ENCODE peak calls at places on chromosome 19, in six cellular contexts. One of them, this sample, is unnamed.

GRCh38 chr19:43739836-43740235 is 14.9 kb downstream of the SMG9 start:
- DNase-seq in AG10803: no peak
- DNase-seq in astrocyte of the cerebellum: no peak
- DNase-seq in neural crest cell: no peak
- DNase-seq in fibroblast of villous mesenchyme: no peak
- DNase-seq in brain microvascular endothelial cell: no peak
- DNase-seq in this sample: peak; percentile 70

GRCh38 chr19:32018014-32018413 is 327.4 kb upstream of the ZNF507 start:
- DNase-seq in brain microvascular endothelial cell: no peak
- DNase-seq in neural crest cell: no peak
- DNase-seq in astrocyte of the cerebellum: peak; percentile 57
- DNase-seq in fibroblast of villous mesenchyme: peak; percentile 2
- DNase-seq in AG10803: peak; percentile 60
- DNase-seq in this sample: no peak

GRCh38 chr19:8239528-8240273 is 30.5 kb downstream of the CERS4 start:
- DNase-seq in astrocyte of the cerebellum: no peak
- DNase-seq in fibroblast of villous mesenchyme: no peak
- DNase-seq in brain microvascular endothelial cell: no peak
- DNase-seq in AG10803: no peak
- DNase-seq in neural crest cell: no peak
- DNase-seq in this sample: no peak

GRCh38 chr19:8265872-8266271 is 42.3 kb downstream of the CD320 start:
- DNase-seq in neural crest cell: no peak
- DNase-seq in brain microvascular endothelial cell: no peak
- DNase-seq in fibroblast of villous mesenchyme: no peak
- DNase-seq in astrocyte of the cerebellum: no peak
- DNase-seq in AG10803: no peak
- DNase-seq in this sample: no peak

GRCh38 chr19:958967-959685 is 25.0 kb upstream of the WDR18 start:
- DNase-seq in neural crest cell: no peak
- DNase-seq in brain microvascular endothelial cell: peak; percentile 31
- DNase-seq in astrocyte of the cerebellum: no peak
- DNase-seq in AG10803: no peak
- DNase-seq in fibroblast of villous mesenchyme: peak; percentile 86
- DNase-seq in this sample: no peak

GRCh38 chr19:38142176-38143035 is 81.6 kb downstream of the DPF1 start:
- DNase-seq in AG10803: peak; percentile 41
- DNase-seq in neural crest cell: peak; percentile 63
- DNase-seq in fibroblast of villous mesenchyme: peak; percentile 63
- DNase-seq in astrocyte of the cerebellum: no peak
- DNase-seq in brain microvascular endothelial cell: peak; percentile 60
- DNase-seq in this sample: peak; percentile 58

GRCh38 chr19:41206926-41207750 is 11.9 kb upstream of the AXL start:
- DNase-seq in brain microvascular endothelial cell: no peak
- DNase-seq in fibroblast of villous mesenchyme: peak; percentile 51
- DNase-seq in neural crest cell: no peak
- DNase-seq in astrocyte of the cerebellum: no peak
- DNase-seq in AG10803: peak; percentile 63
- DNase-seq in this sample: no peak

GRCh38 chr19:55391191-55391670 is 5.5 kb downstream of the RPL28 start:
- DNase-seq in AG10803: no peak
- DNase-seq in brain microvascular endothelial cell: no peak
- DNase-seq in fibroblast of villous mesenchyme: no peak
- DNase-seq in neural crest cell: no peak
- DNase-seq in astrocyte of the cerebellum: no peak
- DNase-seq in this sample: no peak

GRCh38 chr19:36257512-36257876 is 42.6 kb downstream of the ZNF146 start:
- DNase-seq in brain microvascular endothelial cell: no peak
- DNase-seq in fibroblast of villous mesenchyme: no peak
- DNase-seq in AG10803: no peak
- DNase-seq in neural crest cell: peak; percentile 71
- DNase-seq in astrocyte of the cerebellum: no peak
- DNase-seq in this sample: no peak

GRCh38 chr19:17435218-17435617 is 13.2 kb downstream of the TMEM221 start:
- DNase-seq in astrocyte of the cerebellum: no peak
- DNase-seq in AG10803: no peak
- DNase-seq in neural crest cell: no peak
- DNase-seq in fibroblast of villous mesenchyme: no peak
- DNase-seq in brain microvascular endothelial cell: no peak
- DNase-seq in this sample: no peak

GRCh38 chr19:16880884-16881554 is 7.8 kb upstream of the F2RL3 start:
- DNase-seq in neural crest cell: no peak
- DNase-seq in AG10803: no peak
- DNase-seq in fibroblast of villous mesenchyme: no peak
- DNase-seq in brain microvascular endothelial cell: no peak
- DNase-seq in astrocyte of the cerebellum: no peak
- DNase-seq in this sample: no peak

GRCh38 chr19:42350417-42350816 is 25.0 kb downstream of the MEGF8 start:
- DNase-seq in brain microvascular endothelial cell: no peak
- DNase-seq in AG10803: no peak
- DNase-seq in neural crest cell: no peak
- DNase-seq in astrocyte of the cerebellum: no peak
- DNase-seq in fibroblast of villous mesenchyme: no peak
- DNase-seq in this sample: no peak

DNA sequence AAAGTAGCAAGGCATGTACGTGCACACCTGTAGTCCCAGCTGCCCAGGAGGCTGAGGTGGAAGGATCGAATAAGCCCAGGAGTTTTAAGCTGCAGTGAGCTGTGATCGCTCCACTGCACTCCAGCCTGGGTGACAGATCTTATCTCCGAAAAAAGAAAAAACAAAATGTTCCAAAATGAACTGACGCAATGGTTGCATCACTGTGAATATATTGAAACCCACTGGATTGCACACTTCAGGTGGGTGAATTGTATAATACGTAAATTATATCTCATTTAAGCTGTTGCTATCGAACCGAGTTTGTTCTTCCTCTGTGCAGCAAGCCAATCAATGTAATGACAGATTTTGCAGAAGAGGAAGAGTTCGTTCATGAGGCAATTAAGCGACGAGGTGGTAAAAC is 1.6 kb upstream of the CASP14 start:
- DNase-seq in AG10803: no peak
- DNase-seq in astrocyte of the cerebellum: no peak
- DNase-seq in neural crest cell: no peak
- DNase-seq in fibroblast of villous mesenchyme: no peak
- DNase-seq in brain microvascular endothelial cell: no peak
- DNase-seq in this sample: no peak
- TF ChIP-seq CTCF in AG10803: no peak
- TF ChIP-seq CTCF in astrocyte of the cerebellum: no peak
- TF ChIP-seq CTCF in neural crest cell: no peak
- TF ChIP-seq CTCF in fibroblast of villous mesenchyme: no peak
- TF ChIP-seq CTCF in brain microvascular endothelial cell: no peak
- TF ChIP-seq CTCF in this sample: no peak

GRCh38 chr19:4557186-4557970 is 2.1 kb downstream of the SEMA6B start:
- DNase-seq in astrocyte of the cerebellum: no peak
- DNase-seq in AG10803: no peak
- DNase-seq in neural crest cell: no peak
- DNase-seq in fibroblast of villous mesenchyme: no peak
- DNase-seq in brain microvascular endothelial cell: no peak
- DNase-seq in this sample: peak; percentile 54
- TF ChIP-seq CTCF in astrocyte of the cerebellum: peak; percentile 18
- TF ChIP-seq CTCF in AG10803: no peak
- TF ChIP-seq CTCF in neural crest cell: peak; percentile 39
- TF ChIP-seq CTCF in fibroblast of villous mesenchyme: peak; percentile 42
- TF ChIP-seq CTCF in brain microvascular endothelial cell: peak; percentile 47
- TF ChIP-seq CTCF in this sample: no peak

DNA sequence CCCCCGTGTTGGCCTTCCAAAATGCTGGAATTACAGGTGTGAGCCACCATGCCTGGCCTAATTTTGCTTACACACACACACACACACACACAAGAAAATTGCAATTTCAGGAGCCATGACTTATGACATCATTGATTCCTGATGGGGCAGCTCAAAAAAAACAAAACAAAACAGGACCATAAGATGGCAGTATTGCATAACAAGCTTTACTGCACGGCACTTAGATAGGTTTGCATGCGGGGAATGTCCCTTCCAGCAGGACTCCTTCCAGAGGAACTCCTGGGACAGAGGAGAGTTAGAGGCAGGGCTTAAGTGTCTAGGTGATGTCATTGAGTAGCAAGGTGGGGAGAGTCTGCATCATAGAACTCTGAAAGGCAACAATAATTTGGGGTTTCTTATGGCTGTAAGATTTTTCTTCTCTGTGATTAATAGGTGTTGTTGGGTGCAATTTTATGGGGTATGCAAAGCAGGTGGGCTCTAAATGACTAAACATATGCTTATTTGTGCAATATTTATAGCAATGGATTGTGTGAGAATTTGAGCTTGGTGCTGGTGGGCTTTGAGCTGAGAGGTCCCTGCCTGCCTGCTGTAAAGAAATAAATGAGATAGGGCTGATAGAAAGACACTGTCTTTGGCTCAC is 9.0 kb upstream of the ACSBG2 start:
- DNase-seq in AG10803: peak; percentile 67
- DNase-seq in astrocyte of the cerebellum: peak; percentile 35
- DNase-seq in fibroblast of villous mesenchyme: peak; percentile 68
- DNase-seq in brain microvascular endothelial cell: peak; percentile 41
- DNase-seq in neural crest cell: no peak
- DNase-seq in this sample: peak; percentile 32
- TF ChIP-seq CTCF in AG10803: peak; percentile 48
- TF ChIP-seq CTCF in astrocyte of the cerebellum: peak; percentile 41
- TF ChIP-seq CTCF in fibroblast of villous mesenchyme: peak; percentile 52
- TF ChIP-seq CTCF in brain microvascular endothelial cell: peak; percentile 49
- TF ChIP-seq CTCF in neural crest cell: peak; percentile 52
- TF ChIP-seq CTCF in this sample: no peak

DNA sequence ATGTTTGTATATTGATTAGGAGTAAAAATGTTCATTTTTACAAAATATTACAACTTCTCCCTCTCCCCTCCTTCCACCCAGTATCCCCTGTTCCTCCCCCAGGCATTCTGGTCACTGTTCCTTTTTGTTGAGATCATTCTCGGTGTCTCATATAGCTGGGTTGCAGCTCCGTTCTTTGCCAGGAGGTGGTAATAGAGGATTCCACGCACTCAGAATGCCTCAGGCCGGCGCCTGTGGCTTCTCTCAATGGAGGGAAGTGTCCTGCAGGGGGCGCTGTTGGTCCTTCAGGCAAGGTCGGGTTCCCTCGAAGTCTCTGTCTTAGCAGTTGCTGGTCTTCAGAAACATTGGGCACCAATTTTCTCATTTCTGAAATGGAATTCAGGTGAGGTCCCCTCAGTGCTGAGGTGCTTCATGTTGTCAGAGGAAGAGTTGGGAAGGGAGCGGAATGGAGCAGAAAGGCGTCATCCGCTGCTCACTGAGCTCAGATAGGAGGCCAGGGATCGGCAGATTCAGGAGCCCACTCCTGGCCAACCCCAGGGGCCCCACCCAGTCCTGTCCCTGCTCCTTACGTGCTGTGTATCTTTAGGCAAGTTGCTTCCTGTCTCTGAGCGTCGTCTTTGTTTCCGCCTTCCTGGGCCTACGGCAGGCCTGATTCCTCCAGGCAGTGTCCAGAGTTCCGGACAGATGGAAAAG is 10.3 kb upstream of the GARIN5A start:
- DNase-seq in astrocyte of the cerebellum: no peak
- DNase-seq in AG10803: peak; percentile 11
- DNase-seq in neural crest cell: peak; percentile 67
- DNase-seq in brain microvascular endothelial cell: peak; percentile 59
- DNase-seq in fibroblast of villous mesenchyme: peak; percentile 16
- DNase-seq in this sample: peak; percentile 52
- TF ChIP-seq CTCF in astrocyte of the cerebellum: peak; percentile 50
- TF ChIP-seq CTCF in AG10803: peak; percentile 42
- TF ChIP-seq CTCF in neural crest cell: peak; percentile 70
- TF ChIP-seq CTCF in brain microvascular endothelial cell: peak; percentile 71
- TF ChIP-seq CTCF in fibroblast of villous mesenchyme: peak; percentile 36
- TF ChIP-seq CTCF in this sample: peak; percentile 79

DNA sequence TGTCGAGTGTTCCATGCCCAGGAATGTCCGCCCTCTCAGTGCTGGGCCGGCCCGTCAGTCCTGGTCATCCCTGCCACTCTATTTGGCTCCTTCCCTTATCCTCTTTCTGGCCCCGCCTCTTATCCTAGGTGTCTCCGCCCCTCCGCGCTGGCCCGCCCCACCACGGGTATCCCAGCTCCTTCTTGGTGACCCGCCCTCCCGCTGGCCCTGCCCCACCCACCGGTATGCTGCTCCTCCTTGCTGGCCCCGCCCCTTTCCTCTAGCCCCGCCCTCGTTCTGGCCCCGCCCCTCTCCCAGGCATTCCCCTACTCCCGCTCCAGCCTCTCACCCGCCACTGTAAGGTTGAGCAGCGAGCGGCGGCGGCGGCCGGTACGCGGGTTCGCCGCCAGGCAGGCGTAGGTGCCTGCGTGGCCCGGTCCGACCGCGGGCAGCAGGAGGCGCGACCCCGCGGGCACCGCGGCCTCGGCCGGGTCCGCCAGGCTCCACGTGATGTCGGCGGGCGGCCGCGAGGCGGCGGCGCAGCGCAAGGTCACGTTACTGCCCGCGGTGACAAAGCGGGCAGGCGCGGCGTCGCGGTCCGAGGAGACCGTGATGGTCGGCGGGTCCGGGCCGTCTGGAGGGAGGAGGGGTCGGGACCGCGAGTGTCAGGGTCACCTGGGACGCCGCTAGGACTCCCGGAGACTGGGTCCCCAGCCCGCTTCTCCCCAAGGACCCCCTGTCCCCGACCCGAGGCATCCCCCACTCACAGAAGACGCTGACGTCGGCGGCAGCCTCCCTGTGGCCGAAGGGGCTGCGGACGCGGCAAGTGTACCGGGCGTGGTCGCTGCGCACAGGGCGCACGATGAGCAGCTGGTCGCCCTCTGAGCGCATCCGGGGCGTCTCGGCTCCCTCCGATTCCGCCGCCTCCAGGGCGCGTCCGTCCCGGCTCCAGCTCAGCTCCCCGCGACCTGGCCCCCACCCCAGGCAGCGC is 2.0 kb downstream of the VSIG10L start:
- DNase-seq in fibroblast of villous mesenchyme: peak; percentile 98
- DNase-seq in astrocyte of the cerebellum: peak; percentile 76
- DNase-seq in brain microvascular endothelial cell: peak; percentile 99
- DNase-seq in AG10803: peak; percentile 97
- DNase-seq in neural crest cell: peak; percentile 91
- DNase-seq in this sample: peak; percentile 99
- TF ChIP-seq CTCF in fibroblast of villous mesenchyme: no peak
- TF ChIP-seq CTCF in astrocyte of the cerebellum: no peak
- TF ChIP-seq CTCF in brain microvascular endothelial cell: no peak
- TF ChIP-seq CTCF in AG10803: no peak
- TF ChIP-seq CTCF in neural crest cell: peak; percentile 38
- TF ChIP-seq CTCF in this sample: peak; percentile 29

DNA sequence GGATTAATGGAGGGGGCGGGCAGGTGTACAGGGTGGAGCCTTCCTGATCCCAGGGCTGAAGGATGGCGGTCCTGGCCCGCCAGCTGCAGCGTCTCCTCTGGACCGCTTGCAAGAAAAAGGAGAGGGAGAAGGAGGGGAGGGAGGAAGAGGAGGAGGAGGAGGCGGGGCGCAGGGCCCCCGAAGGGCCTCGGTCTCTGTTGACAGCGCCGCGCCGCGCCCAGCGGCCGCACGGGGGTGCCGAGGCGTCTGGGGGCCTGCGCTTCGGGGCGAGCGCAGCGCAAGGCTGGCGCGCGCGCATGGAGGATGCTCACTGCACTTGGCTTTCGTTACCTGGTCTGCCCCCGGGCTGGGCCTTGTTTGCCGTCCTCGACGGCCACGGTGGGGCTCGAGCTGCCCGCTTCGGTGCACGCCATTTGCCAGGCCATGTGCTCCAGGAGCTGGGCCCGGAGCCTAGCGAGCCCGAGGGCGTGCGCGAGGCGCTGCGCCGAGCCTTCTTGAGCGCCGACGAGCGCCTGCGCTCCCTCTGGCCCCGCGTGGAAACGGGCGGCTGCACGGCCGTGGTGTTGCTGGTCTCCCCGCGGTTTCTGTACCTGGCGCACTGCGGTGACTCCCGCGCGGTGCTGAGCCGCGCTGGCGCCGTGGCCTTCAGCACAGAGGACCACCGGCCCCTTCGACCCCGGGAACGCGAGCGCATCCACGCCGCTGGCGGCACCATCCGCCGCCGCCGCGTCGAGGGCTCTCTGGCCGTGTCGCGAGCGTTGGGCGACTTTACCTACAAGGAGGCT is at the start of gene PPM1N:
- DNase-seq in AG10803: peak; percentile 19
- DNase-seq in brain microvascular endothelial cell: no peak
- DNase-seq in neural crest cell: peak; percentile 30
- DNase-seq in astrocyte of the cerebellum: no peak
- DNase-seq in fibroblast of villous mesenchyme: peak; percentile 40
- DNase-seq in this sample: peak; percentile 27
- TF ChIP-seq CTCF in AG10803: no peak
- TF ChIP-seq CTCF in brain microvascular endothelial cell: no peak
- TF ChIP-seq CTCF in neural crest cell: no peak
- TF ChIP-seq CTCF in astrocyte of the cerebellum: no peak
- TF ChIP-seq CTCF in fibroblast of villous mesenchyme: no peak
- TF ChIP-seq CTCF in this sample: no peak

This sample was measured in Calu3.